ENCODE peak calls at places on chromosomes 7 and 10, in ten cellular contexts. Z is globus pallidus; M is ACHN; Y is substantia nigra; W is uterus; D is OCI-M1; X is small intestine; A is NCI-H446; N is stimulated activated CD4-positive, alpha-beta T cell treated with anti-CD3 and anti-CD28 coated beads, TNF-alpha, amount 100 ng/mL, for 48 hours; O is activated effector memory CD4-positive, alpha-beta T cell treated with anti-CD3 and anti-CD28 coated beads, Interleukin-2, amount 50 U/mL, for 16 hours. H is an unnamed sample.

GRCh38 chr7:36794689-36795088 is 70.4 kb upstream of the AOAH start:
- DNase-seq in N (no peak), X (no peak), M (no peak), Z (peak), W (no peak), Y (no peak), A (peak), D (no peak), O (no peak), H (peak)

GRCh38 chr7:66076459-66077329 is 1.1 kb downstream of the ASL start:
- DNase-seq in Y (no peak), W (no peak), A (no peak), N (no peak), Z (no peak), X (peak), D (peak), M (no peak), O (no peak), H (no peak)

GRCh38 chr10:13758761-13759160 is 172.0 kb downstream of the PRPF18 start:
- DNase-seq in Z (no peak), Y (no peak), O (no peak), M (no peak), A (no peak), X (no peak), W (no peak), N (no peak), D (no peak), H (no peak)

GRCh38 chr10:33793793-33794192 is 459.3 kb upstream of the NRP1 start:
- DNase-seq in Y (no peak), N (no peak), O (no peak), A (no peak), M (no peak), D (no peak), W (no peak), X (no peak), Z (no peak), H (no peak)

GRCh38 chr7:134029-134428 is 58.3 kb upstream of the FAM20C start:
- DNase-seq in N (no peak), D (no peak), Z (no peak), X (no peak), A (no peak), W (no peak), O (peak), M (no peak), Y (no peak), H (no peak)

GRCh38 chr7:159177270-159178036 is 32.8 kb upstream of the VIPR2 start:
- DNase-seq in W (peak), O (no peak), N (no peak), D (no peak), M (no peak), Z (no peak), A (no peak), X (no peak), Y (no peak), H (no peak)

GRCh38 chr7:2126621-2127020 is 106.1 kb downstream of the MAD1L1 start:
- DNase-seq in N (no peak), W (no peak), O (no peak), X (no peak), A (no peak), D (no peak), M (no peak), Z (no peak), Y (no peak), H (no peak)

GRCh38 chr10:132701099-132701845 is 84.7 kb downstream of the NKX6-2 start:
- DNase-seq in M (no peak), O (peak), W (no peak), D (no peak), Y (no peak), N (no peak), X (no peak), A (no peak), Z (no peak), H (no peak)

GRCh38 chr10:119659951-119660350 is 8.8 kb downstream of the BAG3 start:
- DNase-seq in A (no peak), D (no peak), Z (no peak), W (no peak), Y (no peak), N (no peak), O (no peak), M (no peak), X (no peak), H (no peak)

GRCh38 chr7:1058311-1058710 is 14.0 kb downstream of the GPR146 start:
- DNase-seq in W (no peak), M (no peak), Y (no peak), O (no peak), Z (no peak), N (no peak), D (no peak), A (no peak), X (no peak), H (no peak)

GRCh38 chr7:2148189-2148588 is 84.6 kb downstream of the MAD1L1 start:
- DNase-seq in D (no peak), M (no peak), O (no peak), X (no peak), Y (no peak), Z (no peak), W (no peak), A (no peak), N (no peak), H (no peak)

GRCh38 chr10:84329094-84329611 is 764 bp downstream of the CCSER2 start:
- DNase-seq in Y (no peak), D (peak), W (peak), M (peak), O (peak), Z (no peak), A (no peak), X (peak), N (peak), H (peak)

GRCh38 chr7:2524808-2525140 is 5.2 kb downstream of the LFNG start:
- DNase-seq in M (no peak), X (no peak), D (no peak), O (no peak), A (no peak), Z (no peak), Y (no peak), N (no peak), W (no peak), H (no peak)

GRCh38 chr10:14837003-14837755 is 658 bp downstream of the CDNF start:
- DNase-seq in X (no peak), W (no peak), Z (no peak), A (no peak), N (no peak), D (peak), M (no peak), O (no peak), Y (no peak), H (peak)

GRCh38 chr10:71368639-71369038 is 28.1 kb upstream of the CDH23 start:
- DNase-seq in X (no peak), W (no peak), M (no peak), D (peak), O (no peak), Z (no peak), A (no peak), Y (no peak), N (no peak), H (no peak)

GRCh38 chr10:129685271-129685670 is 218.2 kb downstream of the MGMT start:
- DNase-seq in X (no peak), W (no peak), D (no peak), N (no peak), Z (no peak), O (no peak), Y (no peak), A (no peak), M (no peak), H (no peak)

GRCh38 chr10:107548301-107548700 is 383.8 kb upstream of the SORCS1 start:
- DNase-seq in Z (no peak), W (no peak), O (no peak), Y (no peak), M (no peak), A (no peak), N (no peak), D (no peak), X (no peak), H (peak)

GRCh38 chr10:60566027-60566575 is 176.4 kb upstream of the ANK3 start:
- DNase-seq in Z (no peak), A (no peak), N (no peak), X (no peak), O (no peak), D (no peak), W (no peak), M (no peak), Y (no peak), H (no peak)

GRCh38 chr10:102157224-102157623 is 5.0 kb downstream of the NOLC1 start:
- DNase-seq in D (no peak), A (no peak), O (no peak), M (no peak), Z (no peak), X (no peak), N (no peak), W (no peak), Y (no peak), H (no peak)

GRCh38 chr10:109861051-109861450 is 62.3 kb downstream of the XPNPEP1 start:
- DNase-seq in M (no peak), N (no peak), Y (no peak), D (no peak), O (no peak), W (no peak), X (peak), Z (no peak), A (no peak), H (no peak)

GRCh38 chr10:12501324-12501723 is 152.0 kb downstream of the CAMK1D start:
- DNase-seq in M (no peak), Z (no peak), X (peak), Y (no peak), A (no peak), O (peak), W (no peak), D (no peak), N (no peak), H (no peak)

GRCh38 chr10:111756541-111757061 is 427.0 kb downstream of the GPAM start:
- DNase-seq in M (peak), X (peak), A (peak), Z (peak), D (peak), W (peak), N (peak), O (no peak), Y (peak), H (peak)

GRCh38 chr10:15140640-15141039 is 27.9 kb downstream of the NMT2 start:
- DNase-seq in A (peak), X (no peak), M (no peak), W (no peak), D (no peak), Y (no peak), O (no peak), Z (peak), N (no peak), H (no peak)

GRCh38 chr10:4503076-4503475 is 322.9 kb upstream of the AKR1E2 start:
- DNase-seq in M (no peak), O (no peak), A (no peak), N (no peak), X (no peak), Y (no peak), D (peak), Z (no peak), W (no peak), H (no peak)

GRCh38 chr10:82394122-82394521 is 519.1 kb downstream of the NRG3 start:
- DNase-seq in W (no peak), Y (peak), O (no peak), D (no peak), Z (peak), N (no peak), X (no peak), A (peak), M (no peak), H (no peak)

GRCh38 chr7:158760445-158760764 is 55.8 kb upstream of the NCAPG2 start:
- DNase-seq in A (no peak), Z (no peak), D (no peak), N (no peak), O (no peak), M (no peak), X (no peak), W (no peak), Y (no peak), H (no peak)

GRCh38 chr7:20560325-20561180 is 54.9 kb upstream of the ABCB5 start:
- DNase-seq in A (no peak), X (no peak), M (no peak), O (no peak), Y (no peak), W (no peak), Z (no peak), D (no peak), N (no peak), H (no peak)

GRCh38 chr7:100832281-100832633 is 4.9 kb upstream of the EPHB4 start:
- DNase-seq in X (no peak), W (no peak), D (no peak), M (no peak), O (no peak), Z (no peak), A (no peak), Y (no peak), N (no peak), H (no peak)

GRCh38 chr10:51000976-51001375 is 73.3 kb upstream of the PRKG1 start:
- DNase-seq in Y (no peak), N (no peak), A (no peak), M (no peak), W (no peak), Z (no peak), D (no peak), X (no peak), O (no peak), H (no peak)

GRCh38 chr10:77713506-77714280 is 76.1 kb upstream of the KCNMA1 start:
- DNase-seq in M (no peak), N (no peak), W (no peak), Y (no peak), O (no peak), X (no peak), A (no peak), D (no peak), Z (no peak), H (no peak)

GRCh38 chr10:132359305-132360040 is 27.5 kb downstream of the LRRC27 start:
- DNase-seq in A (no peak), Y (no peak), Z (no peak), X (no peak), M (no peak), W (no peak), D (peak), O (no peak), N (no peak), H (no peak)

GRCh38 chr7:27192546-27193334 is 7.2 kb downstream of the HOXA13 start:
- DNase-seq in D (no peak), M (peak), A (no peak), Z (no peak), O (peak), W (peak), Y (no peak), X (no peak), N (no peak), H (no peak)

GRCh38 chr7:135991322-135991721 is 14.2 kb upstream of the MTPN start:
- DNase-seq in N (no peak), O (no peak), X (no peak), W (no peak), Z (no peak), D (no peak), A (no peak), Y (no peak), M (no peak), H (peak)

GRCh38 chr7:26467104-26467503 is 175.4 kb downstream of the SNX10 start:
- DNase-seq in N (no peak), Y (no peak), X (no peak), A (no peak), D (no peak), W (no peak), M (no peak), O (no peak), Z (no peak), H (no peak)